ENCODE peak calls at places on chromosome 2, in four cellular contexts. N is naive B cell; V is stimulated activated naive CD8-positive, alpha-beta T cell treated with anti-CD3 and anti-CD28 coated beads, Interleukin-15, amount 100 ng/mL, for 72 hours; Z is naive thymus-derived CD8-positive, alpha-beta T cell. O is an unnamed sample.

GRCh38 chr2:128786296-128786695 is 467.6 kb upstream of the HS6ST1 start:
- ATAC-seq in N (no peak), V (no peak), Z (no peak), O (no peak)

GRCh38 chr2:148557844-148558436 is 86.6 kb upstream of the EPC2 start:
- ATAC-seq in N (no peak), V (peak; percentile 55), Z (no peak), O (no peak)

GRCh38 chr2:29706171-29706690 is 215.2 kb downstream of the ALK start:
- ATAC-seq in N (no peak), V (no peak), Z (no peak), O (no peak)

GRCh38 chr2:26169681-26170414 is 3.0 kb upstream of the GAREM2 start:
- ATAC-seq in N (no peak), V (no peak), Z (no peak), O (no peak)

GRCh38 chr2:36446258-36446657 is 90.7 kb downstream of the CRIM1 start:
- ATAC-seq in N (no peak), V (no peak), Z (no peak), O (no peak)

GRCh38 chr2:120654383-120655134 is 81.1 kb upstream of the GLI2 start:
- ATAC-seq in N (no peak), V (no peak), Z (no peak), O (no peak)

GRCh38 chr2:104888489-104889245 is 34.8 kb downstream of the POU3F3 start:
- ATAC-seq in N (peak; percentile 39), V (peak; percentile 46), Z (no peak), O (no peak)

GRCh38 chr2:210681481-210681880 is 125.1 kb downstream of the CPS1 start:
- ATAC-seq in N (no peak), V (no peak), Z (no peak), O (no peak)

GRCh38 chr2:208266641-208267335 is 733 bp downstream of the PIKFYVE start:
- ATAC-seq in N (no peak), V (peak; percentile 15), Z (peak; percentile 17), O (no peak)

GRCh38 chr2:222424281-222424728 is at the start of gene SGPP2:
- ATAC-seq in N (peak; percentile 37), V (peak; percentile 68), Z (no peak), O (peak; percentile 28)

O was measured in activated CD4-positive, CD25-positive, alpha-beta regulatory T cell treated with anti-CD3 and anti-CD28 coated beads, Interleukin-2, amount 50 U/mL, for 24 hours.